ENCODE peak calls at places on chromosome 12, in five cellular contexts. One of them, this sample, is unnamed.

GRCh38 chr12:89880695-89881350 is 172.2 kb upstream of the ATP2B1 start:
- DNase-seq in naive B cell: peak
- DNase-seq in smooth muscle cell of the brain vasculature: no peak
- DNase-seq in stimulated activated CD8-positive, alpha-beta memory T cell treated with anti-CD3 and anti-CD28 coated beads, Interleukin-4, amount 100 ng/mL, for 24 hours: no peak
- DNase-seq in MM.1S: peak
- DNase-seq in this sample: peak

GRCh38 chr12:69840727-69841126 is 15.7 kb downstream of the MYRFL start:
- DNase-seq in naive B cell: no peak
- DNase-seq in smooth muscle cell of the brain vasculature: no peak
- DNase-seq in stimulated activated CD8-positive, alpha-beta memory T cell treated with anti-CD3 and anti-CD28 coated beads, Interleukin-4, amount 100 ng/mL, for 24 hours: no peak
- DNase-seq in MM.1S: no peak
- DNase-seq in this sample: no peak

GRCh38 chr12:118064608-118065007 is 3.6 kb upstream of the WSB2 start:
- DNase-seq in naive B cell: no peak
- DNase-seq in smooth muscle cell of the brain vasculature: no peak
- DNase-seq in stimulated activated CD8-positive, alpha-beta memory T cell treated with anti-CD3 and anti-CD28 coated beads, Interleukin-4, amount 100 ng/mL, for 24 hours: no peak
- DNase-seq in MM.1S: no peak
- DNase-seq in this sample: peak

GRCh38 chr12:81722004-81722403 is 37.1 kb downstream of the PPFIA2 start:
- DNase-seq in naive B cell: no peak
- DNase-seq in smooth muscle cell of the brain vasculature: no peak
- DNase-seq in stimulated activated CD8-positive, alpha-beta memory T cell treated with anti-CD3 and anti-CD28 coated beads, Interleukin-4, amount 100 ng/mL, for 24 hours: no peak
- DNase-seq in MM.1S: no peak
- DNase-seq in this sample: no peak

GRCh38 chr12:29427964-29428363 is 47.0 kb upstream of the ERGIC2 start:
- DNase-seq in naive B cell: no peak
- DNase-seq in smooth muscle cell of the brain vasculature: no peak
- DNase-seq in stimulated activated CD8-positive, alpha-beta memory T cell treated with anti-CD3 and anti-CD28 coated beads, Interleukin-4, amount 100 ng/mL, for 24 hours: no peak
- DNase-seq in MM.1S: peak
- DNase-seq in this sample: no peak

GRCh38 chr12:96445743-96446655 is 43.4 kb upstream of the CFAP54 start:
- DNase-seq in naive B cell: peak
- DNase-seq in smooth muscle cell of the brain vasculature: no peak
- DNase-seq in stimulated activated CD8-positive, alpha-beta memory T cell treated with anti-CD3 and anti-CD28 coated beads, Interleukin-4, amount 100 ng/mL, for 24 hours: no peak
- DNase-seq in MM.1S: peak
- DNase-seq in this sample: peak

GRCh38 chr12:90250041-90250440 is 541.4 kb upstream of the ATP2B1 start:
- DNase-seq in naive B cell: no peak
- DNase-seq in smooth muscle cell of the brain vasculature: no peak
- DNase-seq in stimulated activated CD8-positive, alpha-beta memory T cell treated with anti-CD3 and anti-CD28 coated beads, Interleukin-4, amount 100 ng/mL, for 24 hours: no peak
- DNase-seq in MM.1S: no peak
- DNase-seq in this sample: no peak

GRCh38 chr12:51752490-51752889 is 96.0 kb downstream of the FIGNL2 start:
- DNase-seq in naive B cell: no peak
- DNase-seq in smooth muscle cell of the brain vasculature: no peak
- DNase-seq in stimulated activated CD8-positive, alpha-beta memory T cell treated with anti-CD3 and anti-CD28 coated beads, Interleukin-4, amount 100 ng/mL, for 24 hours: no peak
- DNase-seq in MM.1S: no peak
- DNase-seq in this sample: no peak

GRCh38 chr12:54257332-54257731 is 22.6 kb downstream of the CBX5 start:
- DNase-seq in naive B cell: no peak
- DNase-seq in smooth muscle cell of the brain vasculature: no peak
- DNase-seq in stimulated activated CD8-positive, alpha-beta memory T cell treated with anti-CD3 and anti-CD28 coated beads, Interleukin-4, amount 100 ng/mL, for 24 hours: no peak
- DNase-seq in MM.1S: no peak
- DNase-seq in this sample: no peak

GRCh38 chr12:59973515-59973914 is 377.7 kb downstream of the SLC16A7 start:
- DNase-seq in naive B cell: no peak
- DNase-seq in smooth muscle cell of the brain vasculature: no peak
- DNase-seq in stimulated activated CD8-positive, alpha-beta memory T cell treated with anti-CD3 and anti-CD28 coated beads, Interleukin-4, amount 100 ng/mL, for 24 hours: no peak
- DNase-seq in MM.1S: no peak
- DNase-seq in this sample: no peak

GRCh38 chr12:52191841-52192791 is at the start of gene KRT80:
- DNase-seq in naive B cell: no peak
- DNase-seq in smooth muscle cell of the brain vasculature: peak
- DNase-seq in stimulated activated CD8-positive, alpha-beta memory T cell treated with anti-CD3 and anti-CD28 coated beads, Interleukin-4, amount 100 ng/mL, for 24 hours: no peak
- DNase-seq in MM.1S: peak
- DNase-seq in this sample: no peak

GRCh38 chr12:57541717-57542116 is 5.3 kb downstream of the DCTN2 start:
- DNase-seq in naive B cell: no peak
- DNase-seq in smooth muscle cell of the brain vasculature: no peak
- DNase-seq in stimulated activated CD8-positive, alpha-beta memory T cell treated with anti-CD3 and anti-CD28 coated beads, Interleukin-4, amount 100 ng/mL, for 24 hours: no peak
- DNase-seq in MM.1S: no peak
- DNase-seq in this sample: no peak

GRCh38 chr12:29537292-29537691 is 39.8 kb upstream of the OVCH1 start:
- DNase-seq in naive B cell: no peak
- DNase-seq in smooth muscle cell of the brain vasculature: no peak
- DNase-seq in stimulated activated CD8-positive, alpha-beta memory T cell treated with anti-CD3 and anti-CD28 coated beads, Interleukin-4, amount 100 ng/mL, for 24 hours: no peak
- DNase-seq in MM.1S: no peak
- DNase-seq in this sample: no peak

GRCh38 chr12:124898200-124898950 is 16.1 kb downstream of the UBC start:
- DNase-seq in naive B cell: peak
- DNase-seq in smooth muscle cell of the brain vasculature: no peak
- DNase-seq in stimulated activated CD8-positive, alpha-beta memory T cell treated with anti-CD3 and anti-CD28 coated beads, Interleukin-4, amount 100 ng/mL, for 24 hours: peak
- DNase-seq in MM.1S: peak
- DNase-seq in this sample: no peak

GRCh38 chr12:120495189-120495722 is 657 bp upstream of the DYNLL1 start:
- DNase-seq in naive B cell: no peak
- DNase-seq in smooth muscle cell of the brain vasculature: no peak
- DNase-seq in stimulated activated CD8-positive, alpha-beta memory T cell treated with anti-CD3 and anti-CD28 coated beads, Interleukin-4, amount 100 ng/mL, for 24 hours: no peak
- DNase-seq in MM.1S: no peak
- DNase-seq in this sample: peak

GRCh38 chr12:62123721-62124203 is 136.4 kb upstream of the USP15 start:
- DNase-seq in naive B cell: peak
- DNase-seq in smooth muscle cell of the brain vasculature: peak
- DNase-seq in stimulated activated CD8-positive, alpha-beta memory T cell treated with anti-CD3 and anti-CD28 coated beads, Interleukin-4, amount 100 ng/mL, for 24 hours: peak
- DNase-seq in MM.1S: peak
- DNase-seq in this sample: no peak

GRCh38 chr12:32482226-32482625 is 82.9 kb downstream of the FGD4 start:
- DNase-seq in naive B cell: no peak
- DNase-seq in smooth muscle cell of the brain vasculature: no peak
- DNase-seq in stimulated activated CD8-positive, alpha-beta memory T cell treated with anti-CD3 and anti-CD28 coated beads, Interleukin-4, amount 100 ng/mL, for 24 hours: no peak
- DNase-seq in MM.1S: peak
- DNase-seq in this sample: no peak

GRCh38 chr12:132190012-132190755 is 45.9 kb downstream of the NOC4L start:
- DNase-seq in naive B cell: no peak
- DNase-seq in smooth muscle cell of the brain vasculature: no peak
- DNase-seq in stimulated activated CD8-positive, alpha-beta memory T cell treated with anti-CD3 and anti-CD28 coated beads, Interleukin-4, amount 100 ng/mL, for 24 hours: peak
- DNase-seq in MM.1S: no peak
- DNase-seq in this sample: no peak

GRCh38 chr12:29743801-29744200 is 39.9 kb downstream of the TMTC1 start:
- DNase-seq in naive B cell: no peak
- DNase-seq in smooth muscle cell of the brain vasculature: peak
- DNase-seq in stimulated activated CD8-positive, alpha-beta memory T cell treated with anti-CD3 and anti-CD28 coated beads, Interleukin-4, amount 100 ng/mL, for 24 hours: no peak
- DNase-seq in MM.1S: no peak
- DNase-seq in this sample: no peak

GRCh38 chr12:92539966-92540791 is 162.6 kb upstream of the PLEKHG7 start:
- DNase-seq in naive B cell: peak
- DNase-seq in smooth muscle cell of the brain vasculature: no peak
- DNase-seq in stimulated activated CD8-positive, alpha-beta memory T cell treated with anti-CD3 and anti-CD28 coated beads, Interleukin-4, amount 100 ng/mL, for 24 hours: no peak
- DNase-seq in MM.1S: no peak
- DNase-seq in this sample: no peak

GRCh38 chr12:42483534-42483857 is 106.0 kb downstream of the PRICKLE1 start:
- DNase-seq in naive B cell: peak
- DNase-seq in smooth muscle cell of the brain vasculature: no peak
- DNase-seq in stimulated activated CD8-positive, alpha-beta memory T cell treated with anti-CD3 and anti-CD28 coated beads, Interleukin-4, amount 100 ng/mL, for 24 hours: peak
- DNase-seq in MM.1S: no peak
- DNase-seq in this sample: peak

GRCh38 chr12:16331998-16332397 is 15.4 kb upstream of the MGST1 start:
- DNase-seq in naive B cell: no peak
- DNase-seq in smooth muscle cell of the brain vasculature: no peak
- DNase-seq in stimulated activated CD8-positive, alpha-beta memory T cell treated with anti-CD3 and anti-CD28 coated beads, Interleukin-4, amount 100 ng/mL, for 24 hours: no peak
- DNase-seq in MM.1S: no peak
- DNase-seq in this sample: no peak